ENCODE peak calls at places on chromosomes 3 and 15, in ten cellular contexts. K is NCI-H345, V is NCI-H460, Y is HTR-8/SVneo, F is Right ventricle myocardium inferior, H is OCI-LY7, N is SK-N-SH, A is RPMI8226, E is NT2/D1, U is neural crest cell. O is an unnamed sample.

GRCh38 chr15:62653122-62653521 is 389.4 kb upstream of the TPM1 start:
- DNase-seq in K (no peak), V (no peak), Y (no peak), F (no peak), H (no peak), N (no peak), A (no peak), E (no peak), U (no peak), O (no peak)

GRCh38 chr15:74133071-74133702 is 2.8 kb downstream of the ISLR2 start:
- DNase-seq in K (no peak), V (no peak), Y (no peak), F (no peak), H (no peak), N (no peak), A (no peak), E (no peak), U (no peak), O (no peak)

GRCh38 chr15:44193651-44194396 is 1.2 kb downstream of the FRMD5 start:
- DNase-seq in K (peak; percentile 49), V (no peak), Y (peak; percentile 33), F (no peak), H (no peak), N (peak; percentile 47), A (peak; percentile 31), E (no peak), U (no peak), O (no peak)

GRCh38 chr3:170809021-170809974 is 60.7 kb downstream of the RPL22L1 start:
- DNase-seq in K (peak; percentile 53), V (peak; percentile 57), Y (peak; percentile 75), F (no peak), H (peak; percentile 48), N (peak; percentile 33), A (peak; percentile 64), E (peak; percentile 71), U (peak; percentile 6), O (peak; percentile 59)

GRCh38 chr15:47485419-47485818 is 231.9 kb upstream of the SEMA6D start:
- DNase-seq in K (no peak), V (no peak), Y (no peak), F (no peak), H (no peak), N (no peak), A (no peak), E (no peak), U (no peak), O (no peak)

GRCh38 chr15:38414351-38414750 is 39.6 kb upstream of the FAM98B start:
- DNase-seq in K (no peak), V (peak; percentile 20), Y (peak; percentile 45), F (no peak), H (peak; percentile 27), N (peak; percentile 54), A (peak; percentile 70), E (peak; percentile 25), U (peak; percentile 11), O (peak; percentile 42)

GRCh38 chr15:80836991-80837390 is 57.8 kb downstream of the CEMIP start:
- DNase-seq in K (no peak), V (no peak), Y (no peak), F (no peak), H (no peak), N (no peak), A (no peak), E (no peak), U (no peak), O (no peak)

GRCh38 chr15:63135804-63136203 is 14.1 kb downstream of the LACTB start:
- DNase-seq in K (no peak), V (no peak), Y (no peak), F (no peak), H (no peak), N (no peak), A (no peak), E (no peak), U (no peak), O (peak; percentile 71)

GRCh38 chr15:88834211-88834812 is 31.1 kb downstream of the ACAN start:
- DNase-seq in K (no peak), V (peak; percentile 60), Y (peak; percentile 63), F (no peak), H (peak; percentile 16), N (peak; percentile 64), A (peak; percentile 28), E (peak; percentile 35), U (peak; percentile 49), O (no peak)

GRCh38 chr15:38610748-38611147 is 46.1 kb upstream of the RASGRP1 start:
- DNase-seq in K (no peak), V (no peak), Y (no peak), F (no peak), H (no peak), N (no peak), A (peak; percentile 2), E (no peak), U (no peak), O (no peak)

GRCh38 chr3:117003501-117003900 is 293.9 kb downstream of the TUSC7 start:
- DNase-seq in K (no peak), V (no peak), Y (no peak), F (no peak), H (no peak), N (no peak), A (no peak), E (no peak), U (no peak), O (no peak)

GRCh38 chr3:15255215-15255614 is 49.2 kb downstream of the CAPN7 start:
- DNase-seq in K (no peak), V (no peak), Y (no peak), F (no peak), H (no peak), N (no peak), A (no peak), E (no peak), U (no peak), O (no peak)

GRCh38 chr3:132735589-132735988 is 13.4 kb upstream of the NPHP3 start:
- DNase-seq in K (no peak), V (no peak), Y (no peak), F (no peak), H (no peak), N (no peak), A (no peak), E (no peak), U (no peak), O (no peak)

GRCh38 chr3:66080167-66080566 is 41.4 kb upstream of the MAGI1 start:
- DNase-seq in K (no peak), V (no peak), Y (no peak), F (no peak), H (no peak), N (no peak), A (no peak), E (no peak), U (no peak), O (no peak)

GRCh38 chr15:69093127-69093526 is 67.3 kb upstream of the GLCE start:
- DNase-seq in K (no peak), V (peak; percentile 97), Y (peak; percentile 59), F (no peak), H (no peak), N (no peak), A (no peak), E (no peak), U (no peak), O (no peak)

GRCh38 chr3:197028711-197029510 is 706 bp downstream of the MELTF start:
- DNase-seq in K (no peak), V (no peak), Y (no peak), F (no peak), H (peak; percentile 40), N (peak; percentile 74), A (no peak), E (no peak), U (no peak), O (no peak)

GRCh38 chr3:69809076-69809835 is 70.0 kb downstream of the MITF start:
- DNase-seq in K (no peak), V (no peak), Y (no peak), F (no peak), H (no peak), N (no peak), A (no peak), E (no peak), U (no peak), O (no peak)

GRCh38 chr3:50194128-50194902 is 2.9 kb downstream of the GNAT1 start:
- DNase-seq in K (peak; percentile 23), V (no peak), Y (peak; percentile 68), F (peak; percentile 73), H (peak; percentile 82), N (peak; percentile 91), A (peak; percentile 68), E (no peak), U (peak; percentile 53), O (no peak)

GRCh38 chr3:10726787-10727186 is 89.2 kb upstream of the SLC6A11 start:
- DNase-seq in K (no peak), V (no peak), Y (no peak), F (no peak), H (no peak), N (no peak), A (no peak), E (no peak), U (no peak), O (no peak)

GRCh38 chr15:79990280-79990996 is 19.4 kb upstream of the BCL2A1 start:
- DNase-seq in K (no peak), V (no peak), Y (no peak), F (no peak), H (no peak), N (no peak), A (no peak), E (no peak), U (no peak), O (no peak)

GRCh38 chr3:16475766-16476165 is 37.7 kb downstream of the RFTN1 start:
- DNase-seq in K (no peak), V (no peak), Y (no peak), F (no peak), H (no peak), N (no peak), A (no peak), E (no peak), U (no peak), O (no peak)

GRCh38 chr3:57977755-57978715 is 30.2 kb upstream of the FLNB start:
- DNase-seq in K (no peak), V (no peak), Y (no peak), F (no peak), H (no peak), N (peak; percentile 30), A (peak; percentile 25), E (no peak), U (no peak), O (no peak)

GRCh38 chr15:62128916-62129315 is 36.2 kb downstream of the C2CD4B start:
- DNase-seq in K (no peak), V (no peak), Y (no peak), F (no peak), H (peak; percentile 31), N (no peak), A (peak; percentile 55), E (no peak), U (no peak), O (no peak)

GRCh38 chr3:52293491-52294319 is 6.1 kb downstream of the GLYCTK start:
- DNase-seq in K (no peak), V (no peak), Y (no peak), F (no peak), H (no peak), N (peak; percentile 4), A (no peak), E (no peak), U (no peak), O (no peak)

GRCh38 chr15:69265347-69265955 is 33.3 kb upstream of the PAQR5 start:
- DNase-seq in K (peak; percentile 43), V (peak; percentile 46), Y (peak; percentile 30), F (no peak), H (peak; percentile 47), N (no peak), A (peak; percentile 69), E (peak; percentile 13), U (no peak), O (no peak)

GRCh38 chr15:62940755-62941361 is 101.7 kb upstream of the TPM1 start:
- DNase-seq in K (no peak), V (no peak), Y (peak; percentile 83), F (peak; percentile 73), H (no peak), N (peak; percentile 44), A (peak; percentile 80), E (no peak), U (no peak), O (peak; percentile 97)

GRCh38 chr3:77071806-77072205 is 31.9 kb downstream of the ROBO2 start:
- DNase-seq in K (no peak), V (no peak), Y (no peak), F (no peak), H (no peak), N (no peak), A (no peak), E (no peak), U (no peak), O (no peak)

GRCh38 chr3:197527569-197527968 is 28.2 kb downstream of the BDH1 start:
- DNase-seq in K (no peak), V (no peak), Y (no peak), F (no peak), H (no peak), N (no peak), A (no peak), E (no peak), U (no peak), O (no peak)

O was measured in GM04504.